ENCODE peak calls at places on chromosomes 2 and 18, in five cellular contexts. G, D, K, V and Z are unnamed samples.

GRCh38 chr2:129087133-129087813 is 768.6 kb upstream of the HS6ST1 start:
- DNase-seq in G (no peak), D (no peak), K (no peak), V (no peak), Z (no peak)

GRCh38 chr2:234495801-234496441 is 960 bp downstream of the ARL4C start:
- DNase-seq in G (no peak), D (peak), K (no peak), V (no peak), Z (no peak)

GRCh38 chr2:109304248-109304647 is 175.2 kb downstream of the SH3RF3 start:
- DNase-seq in G (no peak), D (no peak), K (no peak), V (no peak), Z (no peak)

GRCh38 chr2:23745726-23746105 is 181.2 kb downstream of the ATAD2B start:
- DNase-seq in G (no peak), D (no peak), K (no peak), V (no peak), Z (no peak)

GRCh38 chr2:240433973-240434727 is 1.3 kb upstream of the GPC1 start:
- DNase-seq in G (peak), D (no peak), K (no peak), V (no peak), Z (peak)

GRCh38 chr18:63283305-63283704 is 36.3 kb downstream of the BCL2 start:
- DNase-seq in G (no peak), D (no peak), K (no peak), V (no peak), Z (no peak)

GRCh38 chr2:134206573-134206972 is 47.3 kb upstream of the MGAT5 start:
- DNase-seq in G (no peak), D (no peak), K (no peak), V (no peak), Z (no peak)

GRCh38 chr2:575728-576237 is 101.4 kb downstream of the TMEM18 start:
- DNase-seq in G (no peak), D (no peak), K (no peak), V (no peak), Z (no peak)

GRCh38 chr2:241821460-241822263 is 12.7 kb downstream of the NEU4 start:
- DNase-seq in G (no peak), D (no peak), K (no peak), V (no peak), Z (no peak)

GRCh38 chr2:95054016-95054415 is 28.5 kb downstream of the MAL start:
- DNase-seq in G (no peak), D (no peak), K (no peak), V (no peak), Z (no peak)

GRCh38 chr2:226644342-226644957 is 155.2 kb downstream of the IRS1 start:
- DNase-seq in G (no peak), D (no peak), K (no peak), V (no peak), Z (no peak)

GRCh38 chr2:101718993-101719571 is 21.6 kb downstream of the MAP4K4 start:
- DNase-seq in G (no peak), D (no peak), K (no peak), V (no peak), Z (no peak)

GRCh38 chr2:164145093-164145987 is 409.5 kb upstream of the FIGN start:
- DNase-seq in G (no peak), D (no peak), K (no peak), V (no peak), Z (no peak)

GRCh38 chr2:213187833-213188532 is 36.6 kb upstream of the IKZF2 start:
- DNase-seq in G (peak), D (peak), K (no peak), V (peak), Z (no peak)

GRCh38 chr2:232146294-232146693 is 184.8 kb downstream of the DIS3L2 start:
- DNase-seq in G (no peak), D (no peak), K (no peak), V (no peak), Z (no peak)

GRCh38 chr18:24000613-24001490 is 13.7 kb upstream of the TTC39C start:
- DNase-seq in G (no peak), D (no peak), K (no peak), V (no peak), Z (no peak)

GRCh38 chr2:229734410-229734809 is 20.1 kb upstream of the DNER start:
- DNase-seq in G (no peak), D (peak), K (no peak), V (no peak), Z (no peak)

GRCh38 chr2:144364988-144365738 is 154.8 kb downstream of the ZEB2 start:
- DNase-seq in G (no peak), D (no peak), K (peak), V (no peak), Z (no peak)

GRCh38 chr2:44479127-44479887 is 117.6 kb downstream of the CAMKMT start:
- DNase-seq in G (peak), D (peak), K (peak), V (peak), Z (peak)

GRCh38 chr2:136167721-136168470 is 49.9 kb upstream of the CXCR4 start:
- DNase-seq in G (no peak), D (peak), K (no peak), V (no peak), Z (no peak)

GRCh38 chr2:162184362-162184761 is 32.3 kb upstream of the GCG start:
- DNase-seq in G (no peak), D (no peak), K (no peak), V (no peak), Z (no peak)

GRCh38 chr2:100427627-100428258 is 10.3 kb upstream of the CHST10 start:
- DNase-seq in G (no peak), D (peak), K (no peak), V (peak), Z (peak)

GRCh38 chr2:120231564-120231973 is 8.4 kb upstream of the TMEM185B start:
- DNase-seq in G (no peak), D (no peak), K (no peak), V (no peak), Z (no peak)

GRCh38 chr2:100924520-100925451 is 77.3 kb upstream of the RPL31 start:
- DNase-seq in G (no peak), D (no peak), K (peak), V (no peak), Z (peak)

GRCh38 chr2:144705328-144706245 is 185.7 kb upstream of the ZEB2 start:
- DNase-seq in G (no peak), D (no peak), K (no peak), V (no peak), Z (no peak)

GRCh38 chr2:153532160-153532559 is 53.6 kb upstream of the RPRM start:
- DNase-seq in G (no peak), D (no peak), K (no peak), V (no peak), Z (no peak)

GRCh38 chr2:178429336-178429735 is 21.6 kb downstream of the PRKRA start:
- DNase-seq in G (no peak), D (no peak), K (no peak), V (no peak), Z (no peak)

GRCh38 chr2:105625632-105626031 is 119.1 kb upstream of the NCK2 start:
- DNase-seq in G (no peak), D (no peak), K (no peak), V (no peak), Z (no peak)

GRCh38 chr2:152571035-152571766 is 146.1 kb downstream of the PRPF40A start:
- DNase-seq in G (no peak), D (no peak), K (no peak), V (no peak), Z (no peak)

GRCh38 chr2:54360055-54360792 is 95.9 kb upstream of the SPTBN1 start:
- DNase-seq in G (no peak), D (no peak), K (no peak), V (no peak), Z (no peak)

GRCh38 chr2:187956906-187957534 is 334.7 kb upstream of the GULP1 start:
- DNase-seq in G (no peak), D (no peak), K (no peak), V (no peak), Z (no peak)

GRCh38 chr18:68466714-68467113 is 248.2 kb downstream of the TMX3 start:
- DNase-seq in G (no peak), D (no peak), K (no peak), V (no peak), Z (no peak)

GRCh38 chr2:7954223-7954622 is 727.6 kb upstream of the ID2 start:
- DNase-seq in G (no peak), D (no peak), K (no peak), V (no peak), Z (no peak)

GRCh38 chr2:72605836-72606442 is 219.9 kb downstream of the EXOC6B start:
- DNase-seq in G (peak), D (peak), K (no peak), V (peak), Z (peak)

GRCh38 chr18:12645751-12646203 is 12.1 kb downstream of the SPIRE1 start:
- DNase-seq in G (no peak), D (peak), K (no peak), V (peak), Z (no peak)
- TF ChIP-seq JUNB in G (no peak), D (no peak), K (no peak), V (no peak), Z (no peak)

GRCh38 chr2:17672583-17673317 is 80.9 kb downstream of the SMC6 start:
- DNase-seq in G (peak), D (no peak), K (no peak), V (no peak), Z (no peak)
- TF ChIP-seq JUNB in G (no peak), D (no peak), K (peak), V (no peak), Z (no peak)

GRCh38 chr2:86646329-86646728 is 22.7 kb upstream of the RNF103 start:
- DNase-seq in G (no peak), D (no peak), K (no peak), V (no peak), Z (no peak)
- TF ChIP-seq JUNB in G (no peak), D (no peak), K (no peak), V (no peak), Z (no peak)

GRCh38 chr18:3842844-3843243 is 392.9 kb downstream of the TGIF1 start:
- DNase-seq in G (no peak), D (no peak), K (no peak), V (no peak), Z (no peak)
- TF ChIP-seq JUNB in G (no peak), D (no peak), K (no peak), V (no peak), Z (no peak)

DNA sequence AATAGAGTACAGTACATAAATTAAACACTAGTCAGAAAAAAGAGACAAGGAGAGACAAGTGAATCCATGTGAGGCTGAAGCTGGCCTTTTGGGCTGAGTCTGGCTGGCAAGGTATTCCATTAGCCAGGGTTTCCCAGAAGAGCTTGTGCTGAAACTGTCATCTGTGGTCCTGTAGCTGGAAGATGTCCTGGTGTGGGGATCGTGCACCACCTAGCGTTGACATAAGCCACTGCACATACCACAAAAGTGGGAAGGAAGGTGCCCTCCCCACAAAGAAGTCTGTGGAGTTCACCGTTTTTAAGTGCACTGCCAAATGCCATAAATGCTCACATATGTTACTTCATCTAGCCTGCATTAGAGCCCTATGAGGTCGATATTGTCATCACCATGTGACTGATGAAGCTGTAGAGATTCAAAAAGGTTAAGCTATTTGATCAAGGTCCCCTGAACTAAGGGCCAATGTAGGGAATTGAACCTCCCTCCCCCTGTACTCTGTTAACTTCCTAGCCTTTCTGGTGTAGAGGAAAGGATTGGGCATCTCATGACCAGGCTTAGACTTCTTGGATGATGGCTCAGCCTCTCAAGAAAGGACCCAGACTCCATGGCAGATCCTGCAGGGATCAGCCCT is 31.9 kb upstream of the GALNT14 start:
- DNase-seq in G (peak), D (peak), K (peak), V (peak), Z (peak)
- TF ChIP-seq JUNB in G (no peak), D (no peak), K (no peak), V (no peak), Z (no peak)